ENCODE peak calls at places on chromosomes 4 and X, in five cellular contexts. B is A549, X is sigmoid colon, T is tibial nerve, G is K562. K is an unnamed sample. For H3K9me3, the result is how much of the 10 kb centered on the place peaks cover.

GRCh38 chr4:117417856-117418255 is 332.5 kb upstream of the TRAM1L1 start:
- DNase-seq in T (no peak), G (no peak), X (no peak), B (no peak), K (no peak)

GRCh38 chrX:1598876-1599790 is 7.7 kb downstream of the AKAP17A start:
- DNase-seq in T (no peak), X (no peak), B (no peak), G (no peak), K (no peak)

GRCh38 chr4:26522478-26522877 is 32.2 kb upstream of the CCKAR start:
- DNase-seq in G (no peak), B (no peak), X (no peak), T (no peak), K (no peak)

GRCh38 chr4:45350438-45350837 is 624.1 kb upstream of the GNPDA2 start:
- DNase-seq in G (no peak), T (no peak), X (no peak), B (no peak), K (no peak)

GRCh38 chrX:142036111-142036510 is 132.4 kb downstream of the MAGEC1 start:
- DNase-seq in B (peak), T (no peak), X (no peak), G (no peak), K (no peak)

GRCh38 chrX:131779313-131779712 is 235.4 kb downstream of the OR13H1 start:
- DNase-seq in B (no peak), X (no peak), T (no peak), G (no peak), K (no peak)

GRCh38 chrX:6383911-6384310 is 151.0 kb downstream of the VCX3A start:
- DNase-seq in B (no peak), G (no peak), T (no peak), X (no peak), K (no peak)

GRCh38 chrX:98795636-98796035 is 1614.4 kb downstream of the PCDH19 start:
- DNase-seq in B (no peak), G (no peak), T (no peak), X (no peak), K (no peak)

GRCh38 chrX:14920196-14920595 is 47.0 kb downstream of the MOSPD2 start:
- DNase-seq in T (no peak), G (no peak), X (no peak), B (no peak), K (no peak)

GRCh38 chr4:82780398-82781231 is 18.0 kb downstream of the SCD5 start:
- DNase-seq in X (peak), T (peak), G (peak), B (peak), K (peak)

GRCh38 chr4:3827616-3828492 is 61.7 kb downstream of the ADRA2C start:
- DNase-seq in X (peak), B (peak), G (no peak), T (peak), K (peak)

GRCh38 chr4:75391489-75392166 is 122.6 kb downstream of the RCHY1 start:
- DNase-seq in X (no peak), G (no peak), B (no peak), T (no peak), K (no peak)

GRCh38 chr4:95304898-95305297 is 243.9 kb downstream of the UNC5C start:
- DNase-seq in B (peak), G (no peak), X (no peak), T (no peak), K (no peak)

GRCh38 chrX:132114607-132115006 is 13.2 kb downstream of the FRMD7 start:
- DNase-seq in T (no peak), X (no peak), G (peak), B (no peak), K (no peak)

GRCh38 chr4:187480146-187481145 is 515.1 kb upstream of the ZFP42 start:
- DNase-seq in G (no peak), B (no peak), X (no peak), T (peak), K (no peak)

GRCh38 chrX:39955621-39956020 is 142.1 kb downstream of the BCOR start:
- DNase-seq in G (peak), B (no peak), T (no peak), X (no peak), K (no peak)

GRCh38 chrX:19064175-19064574 is 58.1 kb downstream of the ADGRG2 start:
- DNase-seq in X (no peak), G (no peak), T (no peak), B (peak), K (no peak)

GRCh38 chr4:70443329-70443728 is 28.7 kb upstream of the MUC7 start:
- DNase-seq in B (no peak), X (no peak), T (no peak), G (no peak), K (no peak)

GRCh38 chrX:103791233-103791632 is 14.6 kb downstream of the PLP1 start:
- DNase-seq in B (no peak), G (peak), X (no peak), T (no peak), K (no peak)

GRCh38 chr4:2044542-2045517 is 14.3 kb upstream of the NAT8L start:
- DNase-seq in B (no peak), X (no peak), T (no peak), G (no peak), K (no peak)

GRCh38 chrX:76148753-76149152 is 24.1 kb upstream of the PBDC1 start:
- DNase-seq in T (peak), X (peak), G (peak), B (peak), K (no peak)

GRCh38 chr4:109729155-109729562 is 711 bp downstream of the PLA2G12A start:
- DNase-seq in G (peak), X (no peak), B (peak), T (no peak), K (no peak)

GRCh38 chr4:1290165-1290977 is 680 bp downstream of the MAEA start:
- DNase-seq in X (no peak), B (peak), G (peak), T (no peak), K (peak)

GRCh38 chr4:83644677-83645639 is 109.0 kb downstream of the GPAT3 start:
- DNase-seq in X (no peak), G (peak), T (peak), B (peak), K (no peak)

GRCh38 chrX:116873678-116874077 is 410.9 kb upstream of the CT83 start:
- DNase-seq in X (no peak), T (no peak), G (no peak), B (peak), K (no peak)

GRCh38 chrX:30521440-30522182 is 56.0 kb downstream of the TASL start:
- DNase-seq in G (no peak), X (no peak), T (no peak), B (no peak), K (no peak)
- TF ChIP-seq EP300 in G (no peak), X (no peak), T (no peak), B (no peak), K (no peak)

DNA sequence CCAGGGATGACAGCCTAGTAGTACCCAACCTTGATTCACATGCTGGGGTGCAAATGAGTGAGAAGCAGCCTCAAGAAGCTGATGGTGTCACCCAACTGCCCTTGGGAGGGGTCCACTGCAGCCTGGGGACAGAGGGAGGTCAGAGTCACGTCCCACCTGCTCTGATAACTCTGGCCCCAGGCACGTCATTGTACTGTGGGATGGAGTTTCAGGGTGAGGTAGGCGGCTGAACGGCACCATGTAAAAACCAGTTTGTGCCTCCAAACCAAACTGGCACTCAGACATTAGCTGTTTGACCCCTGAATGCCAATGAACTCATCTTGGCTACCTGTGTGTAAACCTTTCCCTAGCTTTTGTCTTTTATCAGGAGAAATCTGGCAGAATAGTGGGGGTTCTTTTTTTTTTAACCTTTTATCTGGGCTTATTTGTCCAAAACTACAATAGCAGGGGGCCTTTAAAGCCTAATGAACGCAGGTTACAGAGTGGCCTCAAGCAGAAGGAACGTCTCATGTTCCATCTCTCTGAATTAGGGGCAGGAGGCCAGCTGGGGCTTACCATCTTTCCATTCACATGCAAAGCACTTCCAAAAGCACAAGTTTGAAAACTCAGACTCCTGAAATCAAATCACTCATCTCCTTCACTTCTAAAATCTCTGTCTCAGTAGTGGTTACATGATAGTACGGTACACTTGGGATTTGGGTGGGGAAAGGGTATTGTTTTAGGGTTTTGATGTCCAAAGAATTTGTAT is 89.4 kb downstream of the IRF2 start:
- DNase-seq in G (no peak), B (no peak), X (no peak), T (no peak), K (no peak)
- H3K4me3 ChIP-seq in G (no peak), B (no peak), X (no peak), T (peak), K (peak)

DNA sequence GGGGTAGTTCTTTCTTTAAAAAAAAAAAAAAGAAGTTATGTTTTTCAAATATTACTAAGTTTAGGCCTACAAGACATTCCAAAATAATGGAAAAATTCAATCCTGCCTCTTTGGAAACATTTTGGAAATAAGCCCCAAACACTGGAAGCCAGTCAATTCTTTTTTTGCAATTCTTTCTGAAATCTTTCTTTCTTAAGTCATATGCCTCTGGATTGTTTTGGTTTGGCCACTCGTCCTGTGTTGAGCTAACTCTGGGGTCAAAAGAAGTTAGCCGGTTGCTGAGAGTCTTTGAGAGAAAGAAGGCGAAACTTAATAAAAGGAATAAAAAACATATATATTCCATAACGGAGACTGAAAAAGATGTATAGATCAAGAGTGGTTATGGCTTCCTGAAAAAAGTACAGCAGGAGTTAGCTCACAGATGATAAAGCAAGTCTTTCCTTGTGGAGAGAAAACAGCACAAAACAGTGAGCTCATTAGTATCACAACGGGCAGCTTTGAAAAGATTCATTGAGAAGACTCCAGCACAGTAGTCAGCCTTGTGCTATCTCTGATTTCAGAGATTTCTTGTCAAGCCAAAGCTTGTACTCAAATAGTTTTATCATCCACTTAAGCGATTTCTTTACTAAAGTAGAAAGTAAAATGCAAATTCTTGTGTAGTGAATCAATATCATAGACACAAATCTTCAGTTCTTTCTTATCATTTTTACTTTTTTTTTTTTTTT is 64.8 kb downstream of the PLS3 start:
- DNase-seq in B (no peak), X (no peak), T (peak), G (no peak), K (no peak)
- H3K9me3 ChIP-seq in B (under half), X (under half), T (under half), G (under half), K (under half)

DNA sequence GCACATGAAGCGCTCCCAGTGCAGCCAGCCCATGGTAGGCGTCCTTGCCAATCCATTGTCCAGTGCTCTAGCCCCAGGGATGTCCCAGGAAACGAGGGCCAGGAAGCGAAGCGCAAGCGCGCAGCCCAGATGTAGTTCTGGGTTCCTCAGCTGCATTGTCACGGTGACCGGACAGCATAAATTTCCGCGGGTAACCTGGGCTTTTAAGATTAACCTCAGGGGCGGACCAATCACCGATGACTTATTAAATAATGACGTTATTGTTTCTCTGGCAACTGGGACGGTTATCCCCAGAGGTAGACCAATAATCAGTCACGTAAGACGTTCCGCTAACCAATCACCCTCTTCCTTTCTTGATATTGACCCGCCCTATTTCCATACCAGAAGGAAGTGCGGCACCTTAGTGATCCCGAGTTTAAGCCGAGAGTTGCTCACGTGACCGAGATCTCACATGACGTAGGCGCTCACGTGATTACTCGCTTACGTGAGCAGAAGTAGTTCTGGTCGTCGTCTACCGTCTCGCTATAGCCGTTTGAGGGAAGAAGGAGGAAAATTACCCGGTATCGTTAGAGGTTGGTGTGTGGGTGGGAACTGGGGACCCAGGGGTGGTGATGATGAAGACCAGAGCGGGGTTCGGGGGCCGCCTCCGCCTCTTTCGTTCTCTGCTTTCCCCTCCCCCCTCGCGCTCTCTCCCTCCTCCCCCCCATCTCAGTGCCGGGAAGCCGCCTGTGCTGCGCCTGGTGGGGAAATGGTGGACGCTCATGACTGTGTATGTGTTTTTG is at the start of the genes GLA and HNRNPH2:
- DNase-seq in G (peak), T (peak), B (peak), X (peak), K (peak)
- TF ChIP-seq EP300 in G (peak), T (peak), B (no peak), X (peak), K (peak)

GRCh38 chr4:40710484-40711269 is 39.1 kb upstream of the NSUN7 start:
- DNase-seq in T (no peak), G (no peak), B (no peak), X (no peak), K (no peak)
- H3K4me3 ChIP-seq in T (no peak), G (no peak), B (no peak), X (no peak), K (no peak)

K was measured in stomach.